ENCODE peak calls at places on chromosome 19, in six cellular contexts. I, O, P, D, R and G are unnamed samples. For H3K36me3, the result is how much of the 10 kb centered on the place peaks cover.

GRCh38 chr19:35784401-35785086 is 9.2 kb downstream of the ARHGAP33 start:
- DNase-seq in O (no peak), R (no peak), D (no peak), P (no peak), I (no peak), G (no peak)

GRCh38 chr19:35332817-35333216 is 3.8 kb downstream of the CD22 start:
- DNase-seq in D (no peak), P (no peak), R (no peak), O (no peak), I (no peak), G (no peak)

GRCh38 chr19:33640773-33641172 is 19.0 kb downstream of the CHST8 start:
- DNase-seq in O (no peak), I (no peak), D (no peak), P (no peak), R (no peak), G (no peak)

GRCh38 chr19:7159105-7159933 is 89.8 kb downstream of the ZNF557 start:
- DNase-seq in O (peak), I (peak), P (peak), R (no peak), D (no peak), G (peak)

GRCh38 chr19:33978286-33978685 is 181.6 kb downstream of the KCTD15 start:
- DNase-seq in O (no peak), P (no peak), I (no peak), R (no peak), D (no peak), G (no peak)

GRCh38 chr19:36973021-36973843 is 57.1 kb downstream of the ZNF568 start:
- DNase-seq in R (peak), O (peak), P (peak), D (no peak), I (peak), G (peak)

GRCh38 chr19:41682437-41682836 is 5.6 kb downstream of the CEACAM7 start:
- DNase-seq in R (no peak), O (no peak), I (no peak), P (no peak), D (no peak), G (no peak)

GRCh38 chr19:23283925-23284324 is 33.7 kb upstream of the ZNF724 start:
- DNase-seq in P (peak), I (no peak), R (peak), D (peak), O (peak), G (no peak)

GRCh38 chr19:10753305-10753704 is 35.4 kb downstream of the DNM2 start:
- DNase-seq in P (no peak), R (no peak), D (no peak), I (no peak), O (no peak), G (no peak)

GRCh38 chr19:42252365-42253244 is 2.3 kb downstream of the ERF start:
- DNase-seq in R (no peak), I (peak), P (peak), O (peak), D (no peak), G (no peak)

GRCh38 chr19:19429361-19429760 is 23.9 kb downstream of the GATAD2A start:
- DNase-seq in R (no peak), P (no peak), D (no peak), I (no peak), O (no peak), G (no peak)

GRCh38 chr19:16190198-16190597 is 5.0 kb downstream of the FAM32A start:
- DNase-seq in D (no peak), P (peak), O (no peak), R (no peak), I (no peak), G (no peak)

GRCh38 chr19:9586764-9587163 is 2.5 kb upstream of the ZNF121 start:
- DNase-seq in I (no peak), O (peak), D (peak), R (peak), P (peak), G (no peak)

GRCh38 chr19:19034204-19034624 is 811 bp downstream of the ARMC6 start:
- DNase-seq in P (peak), I (peak), D (peak), O (no peak), R (peak), G (no peak)

GRCh38 chr19:49856574-49857021 is 5.6 kb downstream of the PTOV1 start:
- DNase-seq in I (no peak), R (no peak), O (no peak), D (no peak), P (no peak), G (no peak)

GRCh38 chr19:33280351-33280921 is 21.9 kb downstream of the CEBPA start:
- DNase-seq in O (no peak), D (no peak), I (no peak), R (no peak), P (no peak), G (no peak)

GRCh38 chr19:6041071-6041470 is 63.1 kb upstream of the RANBP3 start:
- DNase-seq in R (no peak), O (peak), I (no peak), P (no peak), D (no peak), G (no peak)

GRCh38 chr19:1864480-1865171 is 1.2 kb upstream of the KLF16 start:
- DNase-seq in R (peak), O (peak), I (peak), D (no peak), P (peak), G (peak)

GRCh38 chr19:1177322-1178114 is 3.5 kb upstream of the SBNO2 start:
- DNase-seq in P (no peak), I (no peak), R (no peak), O (peak), D (peak), G (no peak)

GRCh38 chr19:54411033-54411432 is 4.2 kb upstream of the TTYH1 start:
- DNase-seq in P (no peak), I (no peak), R (no peak), D (no peak), O (no peak), G (no peak)

GRCh38 chr19:15091918-15092753 is 10.1 kb downstream of the OR1I1 start:
- DNase-seq in O (no peak), R (no peak), I (no peak), P (no peak), D (peak), G (no peak)

GRCh38 chr19:5993516-5994406 is 15.8 kb upstream of the RANBP3 start:
- DNase-seq in P (no peak), I (no peak), D (no peak), R (peak), O (no peak), G (peak)

GRCh38 chr19:3115916-3116602 is 19.8 kb upstream of the GNA15 start:
- DNase-seq in I (peak), P (no peak), D (no peak), R (no peak), O (no peak), G (peak)

GRCh38 chr19:1073956-1074511 is 7.1 kb downstream of the ARHGAP45 start:
- DNase-seq in P (no peak), D (no peak), O (no peak), I (peak), R (no peak), G (no peak)

GRCh38 chr19:13902993-13903555 is 2.8 kb downstream of the BRME1 start:
- DNase-seq in R (no peak), D (no peak), I (no peak), P (no peak), O (no peak), G (no peak)

GRCh38 chr19:13908674-13909073 is 2.7 kb downstream of the CC2D1A start:
- DNase-seq in D (no peak), O (no peak), P (no peak), I (no peak), R (no peak), G (no peak)

GRCh38 chr19:13906525-13906904 is 514 bp downstream of the CC2D1A start:
- DNase-seq in O (no peak), D (no peak), P (peak), R (peak), I (no peak), G (no peak)

GRCh38 chr19:13906910-13907309 is 909 bp downstream of the CC2D1A start:
- DNase-seq in O (no peak), I (no peak), D (no peak), R (no peak), P (no peak), G (no peak)

DNA sequence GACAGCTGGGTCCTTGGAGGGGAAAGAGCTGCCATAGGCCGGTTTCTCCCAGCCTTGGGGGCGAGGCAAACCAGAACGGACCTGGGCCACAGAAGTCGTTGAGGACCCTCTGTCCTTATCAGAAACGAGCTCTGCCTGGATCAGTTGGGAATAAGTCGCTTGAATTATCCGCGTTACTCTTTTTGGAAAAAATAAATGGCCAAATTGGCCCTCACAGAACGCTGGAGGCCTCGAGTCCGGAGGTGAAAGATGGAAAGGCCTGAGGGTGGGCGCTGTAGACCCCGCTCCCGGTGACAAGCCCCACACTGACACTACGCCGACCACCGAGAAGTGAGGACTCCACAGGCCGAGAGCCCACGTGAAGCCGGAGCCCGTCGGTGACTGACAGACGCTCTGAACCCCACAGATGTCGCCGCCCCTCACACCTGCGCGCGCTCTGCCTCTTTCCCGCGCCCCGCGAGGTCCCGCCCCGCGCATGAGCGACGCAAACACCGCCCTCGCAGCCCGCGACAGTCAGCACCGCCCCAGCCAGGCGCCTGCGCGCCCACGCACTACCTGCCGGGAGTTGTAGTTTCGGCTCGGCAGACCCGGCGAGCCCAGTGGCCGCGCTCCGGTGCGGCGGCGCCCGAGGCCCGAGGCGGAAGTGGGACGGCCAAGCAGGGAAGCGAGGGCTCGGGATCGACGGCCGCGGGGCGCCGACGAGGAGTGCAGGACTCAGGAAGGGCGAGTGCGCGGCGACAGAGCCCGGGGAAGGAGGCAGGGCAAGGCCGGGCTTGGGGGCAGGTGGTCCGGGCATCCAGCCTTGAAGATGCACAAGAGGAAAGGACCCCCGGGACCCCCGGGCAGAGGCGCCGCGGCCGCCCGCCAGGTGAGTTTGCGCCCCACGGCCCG is at the start of the genes BRME1 and CC2D1A:
- DNase-seq in O (peak), P (peak), R (peak), D (peak), I (peak), G (peak)
- TF ChIP-seq POLR2A in O (peak), P (peak), R (peak), D (no peak), I (peak), G (no peak)

DNA sequence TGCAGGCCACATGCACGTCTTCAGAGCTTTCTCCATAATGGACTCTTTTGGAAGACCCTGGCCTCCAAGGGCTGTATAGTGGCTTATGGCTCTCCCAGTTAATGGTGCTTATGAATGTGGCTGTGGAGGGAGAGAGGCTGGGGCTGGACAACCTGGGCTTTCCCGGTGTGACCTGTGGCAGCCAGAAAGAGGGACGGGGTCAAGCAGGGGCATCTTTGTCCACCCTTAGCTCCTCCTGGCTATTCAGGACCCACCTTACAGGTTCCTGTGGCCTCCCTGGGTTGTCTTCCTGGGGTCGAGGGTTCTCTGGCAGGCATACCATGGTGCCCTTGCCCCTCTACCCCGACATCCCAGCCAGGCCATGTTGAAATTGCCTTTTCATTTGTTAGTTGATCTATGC is 75.6 kb downstream of the SIPA1L3 start:
- DNase-seq in O (no peak), R (no peak), I (no peak), D (no peak), P (no peak), G (no peak)
- H3K36me3 ChIP-seq in O (under half), R (under half), I (under half), D (under half), P (under half), G (under half)

GRCh38 chr19:44476559-44477408 is 23.5 kb downstream of the ZNF180 start:
- DNase-seq in O (no peak), I (no peak), P (no peak), D (no peak), R (no peak), G (no peak)
- TF ChIP-seq POLR2A in O (no peak), I (no peak), P (no peak), D (no peak), R (no peak), G (no peak)

DNA sequence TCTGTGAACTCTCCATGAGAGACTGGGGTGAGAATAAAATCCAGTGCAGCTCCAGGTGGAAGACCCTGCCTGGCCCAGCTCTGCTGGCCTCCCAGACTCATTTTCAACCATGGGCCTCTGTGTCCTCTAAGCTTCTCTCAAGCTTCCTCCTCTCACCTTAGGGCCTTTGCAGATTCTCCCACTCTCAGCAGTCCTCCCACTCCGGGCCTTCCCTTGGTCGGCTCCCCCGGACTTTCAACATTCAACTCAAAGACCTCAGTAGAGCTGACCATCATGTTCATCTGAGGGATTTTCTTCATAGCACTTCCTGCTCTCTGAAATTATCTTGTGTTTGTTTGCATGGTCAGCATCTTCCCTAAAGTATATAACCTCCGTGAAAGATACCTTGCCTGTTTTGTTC is 370.5 kb upstream of the ZNF507 start:
- DNase-seq in O (no peak), R (no peak), D (no peak), P (no peak), I (no peak), G (no peak)
- H3K36me3 ChIP-seq in O (under half), R (under half), D (under half), P (under half), I (under half), G (under half)

GRCh38 chr19:40465025-40465780 is at the start of gene BLVRB:
- DNase-seq in O (no peak), I (no peak), R (no peak), P (peak), D (no peak), G (no peak)
- TF ChIP-seq POLR2A in O (peak), I (peak), R (peak), P (peak), D (no peak), G (peak)